ENCODE peak calls at places on chromosomes 11 and 22, in six cellular contexts. One of them, this sample, is unnamed.

GRCh38 chr11:35039076-35039475 is 99.9 kb upstream of the CD44 start:
- DNase-seq in MM.1S: no peak
- DNase-seq in colonic mucosa: no peak
- DNase-seq in foreskin fibroblast: no peak
- DNase-seq in dorsolateral prefrontal cortex: no peak
- DNase-seq in AG09319: no peak
- DNase-seq in this sample: no peak

GRCh38 chr11:113113801-113114451 is 152.7 kb downstream of the NCAM1 start:
- DNase-seq in MM.1S: no peak
- DNase-seq in colonic mucosa: no peak
- DNase-seq in foreskin fibroblast: no peak
- DNase-seq in dorsolateral prefrontal cortex: no peak
- DNase-seq in AG09319: no peak
- DNase-seq in this sample: no peak

GRCh38 chr11:35031869-35032268 is 107.1 kb upstream of the CD44 start:
- DNase-seq in MM.1S: no peak
- DNase-seq in colonic mucosa: no peak
- DNase-seq in foreskin fibroblast: peak; percentile 78
- DNase-seq in dorsolateral prefrontal cortex: no peak
- DNase-seq in AG09319: no peak
- DNase-seq in this sample: no peak

GRCh38 chr11:65424200-65425104 is 1.9 kb downstream of the NEAT1 start:
- DNase-seq in MM.1S: peak; percentile 57
- DNase-seq in colonic mucosa: peak; percentile 70
- DNase-seq in foreskin fibroblast: peak; percentile 63
- DNase-seq in dorsolateral prefrontal cortex: peak; percentile 18
- DNase-seq in AG09319: no peak
- DNase-seq in this sample: peak; percentile 80

GRCh38 chr11:3129591-3130268 is 35.4 kb downstream of the OSBPL5 start:
- DNase-seq in MM.1S: no peak
- DNase-seq in colonic mucosa: no peak
- DNase-seq in foreskin fibroblast: no peak
- DNase-seq in dorsolateral prefrontal cortex: no peak
- DNase-seq in AG09319: no peak
- DNase-seq in this sample: no peak

GRCh38 chr11:123351375-123351774 is 78.7 kb upstream of the GRAMD1B start:
- DNase-seq in MM.1S: no peak
- DNase-seq in colonic mucosa: peak; percentile 18
- DNase-seq in foreskin fibroblast: no peak
- DNase-seq in dorsolateral prefrontal cortex: peak; percentile 67
- DNase-seq in AG09319: no peak
- DNase-seq in this sample: no peak

GRCh38 chr11:122556605-122557004 is 98.9 kb upstream of the UBASH3B start:
- DNase-seq in MM.1S: peak; percentile 42
- DNase-seq in colonic mucosa: no peak
- DNase-seq in foreskin fibroblast: peak; percentile 32
- DNase-seq in dorsolateral prefrontal cortex: no peak
- DNase-seq in AG09319: no peak
- DNase-seq in this sample: peak; percentile 19

GRCh38 chr11:122405788-122406341 is 249.7 kb upstream of the UBASH3B start:
- DNase-seq in MM.1S: no peak
- DNase-seq in colonic mucosa: no peak
- DNase-seq in foreskin fibroblast: peak; percentile 48
- DNase-seq in dorsolateral prefrontal cortex: no peak
- DNase-seq in AG09319: no peak
- DNase-seq in this sample: no peak

GRCh38 chr11:37394236-37394870 is 796.3 kb upstream of the RAG2 start:
- DNase-seq in MM.1S: no peak
- DNase-seq in colonic mucosa: no peak
- DNase-seq in foreskin fibroblast: peak; percentile 0
- DNase-seq in dorsolateral prefrontal cortex: no peak
- DNase-seq in AG09319: no peak
- DNase-seq in this sample: no peak

GRCh38 chr11:67374571-67375276 is 1.3 kb upstream of the CLCF1 start:
- DNase-seq in MM.1S: no peak
- DNase-seq in colonic mucosa: no peak
- DNase-seq in foreskin fibroblast: peak; percentile 64
- DNase-seq in dorsolateral prefrontal cortex: no peak
- DNase-seq in AG09319: no peak
- DNase-seq in this sample: no peak

GRCh38 chr11:45654242-45654641 is 11.2 kb downstream of the CHST1 start:
- DNase-seq in MM.1S: no peak
- DNase-seq in colonic mucosa: peak; percentile 15
- DNase-seq in foreskin fibroblast: no peak
- DNase-seq in dorsolateral prefrontal cortex: no peak
- DNase-seq in AG09319: no peak
- DNase-seq in this sample: no peak

GRCh38 chr22:31952459-31952858 is 8.1 kb downstream of the YWHAH start:
- DNase-seq in MM.1S: no peak
- DNase-seq in colonic mucosa: no peak
- DNase-seq in foreskin fibroblast: peak; percentile 88
- DNase-seq in dorsolateral prefrontal cortex: no peak
- DNase-seq in AG09319: peak; percentile 39
- DNase-seq in this sample: no peak

GRCh38 chr11:108973402-108974119 is 308.7 kb downstream of the DDX10 start:
- DNase-seq in MM.1S: no peak
- DNase-seq in colonic mucosa: no peak
- DNase-seq in foreskin fibroblast: peak; percentile 94
- DNase-seq in dorsolateral prefrontal cortex: no peak
- DNase-seq in AG09319: no peak
- DNase-seq in this sample: no peak

GRCh38 chr11:11876458-11876857 is 34.7 kb downstream of the USP47 start:
- DNase-seq in MM.1S: no peak
- DNase-seq in colonic mucosa: no peak
- DNase-seq in foreskin fibroblast: peak; percentile 15
- DNase-seq in dorsolateral prefrontal cortex: no peak
- DNase-seq in AG09319: no peak
- DNase-seq in this sample: peak; percentile 33

GRCh38 chr11:101129203-101129943 is at the start of gene PGR:
- DNase-seq in MM.1S: no peak
- DNase-seq in colonic mucosa: peak; percentile 51
- DNase-seq in foreskin fibroblast: peak; percentile 3
- DNase-seq in dorsolateral prefrontal cortex: no peak
- DNase-seq in AG09319: no peak
- DNase-seq in this sample: no peak

GRCh38 chr11:12746593-12747097 is 72.4 kb downstream of the TEAD1 start:
- DNase-seq in MM.1S: no peak
- DNase-seq in colonic mucosa: no peak
- DNase-seq in foreskin fibroblast: peak; percentile 93
- DNase-seq in dorsolateral prefrontal cortex: no peak
- DNase-seq in AG09319: peak; percentile 43
- DNase-seq in this sample: no peak

GRCh38 chr11:65918211-65919150 is at the start of gene C11orf68:
- DNase-seq in MM.1S: peak; percentile 45
- DNase-seq in colonic mucosa: no peak
- DNase-seq in foreskin fibroblast: no peak
- DNase-seq in dorsolateral prefrontal cortex: no peak
- DNase-seq in AG09319: no peak
- DNase-seq in this sample: no peak

GRCh38 chr11:6612816-6613136 is 760 bp upstream of the TAF10 start:
- DNase-seq in MM.1S: no peak
- DNase-seq in colonic mucosa: peak; percentile 74
- DNase-seq in foreskin fibroblast: no peak
- DNase-seq in dorsolateral prefrontal cortex: no peak
- DNase-seq in AG09319: no peak
- DNase-seq in this sample: no peak

GRCh38 chr22:42397332-42398246 is 34.6 kb downstream of the NFAM1 start:
- DNase-seq in MM.1S: no peak
- DNase-seq in colonic mucosa: no peak
- DNase-seq in foreskin fibroblast: no peak
- DNase-seq in dorsolateral prefrontal cortex: no peak
- DNase-seq in AG09319: no peak
- DNase-seq in this sample: peak; percentile 15

GRCh38 chr11:68936358-68936636 is 32.6 kb downstream of the IGHMBP2 start:
- DNase-seq in MM.1S: no peak
- DNase-seq in colonic mucosa: no peak
- DNase-seq in foreskin fibroblast: no peak
- DNase-seq in dorsolateral prefrontal cortex: no peak
- DNase-seq in AG09319: no peak
- DNase-seq in this sample: no peak

GRCh38 chr22:19986410-19987341 is 29.9 kb downstream of the ARVCF start:
- DNase-seq in MM.1S: peak; percentile 62
- DNase-seq in colonic mucosa: peak; percentile 79
- DNase-seq in foreskin fibroblast: peak; percentile 93
- DNase-seq in dorsolateral prefrontal cortex: no peak
- DNase-seq in AG09319: no peak
- DNase-seq in this sample: peak; percentile 75

GRCh38 chr11:61870429-61871039 is 20.8 kb downstream of the FADS3 start:
- DNase-seq in MM.1S: no peak
- DNase-seq in colonic mucosa: no peak
- DNase-seq in foreskin fibroblast: peak; percentile 57
- DNase-seq in dorsolateral prefrontal cortex: no peak
- DNase-seq in AG09319: no peak
- DNase-seq in this sample: no peak

GRCh38 chr11:7830740-7831139 is 34.0 kb upstream of the OR5P2 start:
- DNase-seq in MM.1S: no peak
- DNase-seq in colonic mucosa: no peak
- DNase-seq in foreskin fibroblast: no peak
- DNase-seq in dorsolateral prefrontal cortex: no peak
- DNase-seq in AG09319: no peak
- DNase-seq in this sample: no peak

DNA sequence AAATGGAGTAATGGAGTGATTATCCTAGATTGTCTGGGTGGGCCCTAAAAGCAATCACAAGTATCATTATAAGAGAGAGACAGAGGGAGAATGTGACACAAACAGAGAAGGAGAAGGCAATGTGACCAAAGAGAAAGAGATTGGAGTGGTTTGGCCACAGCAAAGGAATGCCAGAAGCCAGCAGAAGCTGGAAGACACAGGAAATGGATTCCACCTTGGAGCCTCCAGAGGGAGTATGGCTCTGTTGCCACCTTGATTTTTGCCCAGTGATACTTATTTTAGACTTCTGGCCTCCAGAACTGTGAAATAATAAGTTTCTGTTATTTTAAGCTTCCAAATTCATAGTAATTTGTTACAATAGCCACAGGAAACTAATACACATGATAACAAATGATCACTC is 36.8 kb upstream of the OR5P2 start:
- DNase-seq in MM.1S: no peak
- DNase-seq in colonic mucosa: no peak
- DNase-seq in foreskin fibroblast: no peak
- DNase-seq in dorsolateral prefrontal cortex: no peak
- DNase-seq in AG09319: no peak
- DNase-seq in this sample: no peak
- TF ChIP-seq CTCF in MM.1S: no peak
- TF ChIP-seq CTCF in colonic mucosa: no peak
- TF ChIP-seq CTCF in foreskin fibroblast: no peak
- TF ChIP-seq CTCF in dorsolateral prefrontal cortex: no peak
- TF ChIP-seq CTCF in AG09319: no peak
- TF ChIP-seq CTCF in this sample: no peak

GRCh38 chr11:119155733-119156492 is 7.1 kb downstream of the ABCG4 start:
- DNase-seq in MM.1S: peak; percentile 18
- DNase-seq in colonic mucosa: peak; percentile 41
- DNase-seq in foreskin fibroblast: no peak
- DNase-seq in dorsolateral prefrontal cortex: no peak
- DNase-seq in AG09319: no peak
- DNase-seq in this sample: peak; percentile 34
- TF ChIP-seq CTCF in MM.1S: peak; percentile 33
- TF ChIP-seq CTCF in colonic mucosa: no peak
- TF ChIP-seq CTCF in foreskin fibroblast: peak; percentile 11
- TF ChIP-seq CTCF in dorsolateral prefrontal cortex: no peak
- TF ChIP-seq CTCF in AG09319: peak; percentile 13
- TF ChIP-seq CTCF in this sample: no peak

GRCh38 chr22:48396785-48397530 is 1430.7 kb downstream of the BRD1 start:
- DNase-seq in MM.1S: no peak
- DNase-seq in colonic mucosa: no peak
- DNase-seq in foreskin fibroblast: no peak
- DNase-seq in dorsolateral prefrontal cortex: no peak
- DNase-seq in AG09319: no peak
- DNase-seq in this sample: no peak

GRCh38 chr22:48394787-48395620 is 1432.7 kb downstream of the BRD1 start:
- DNase-seq in MM.1S: no peak
- DNase-seq in colonic mucosa: no peak
- DNase-seq in foreskin fibroblast: no peak
- DNase-seq in dorsolateral prefrontal cortex: no peak
- DNase-seq in AG09319: no peak
- DNase-seq in this sample: no peak

GRCh38 chr22:48398181-48398905 is 1429.3 kb downstream of the BRD1 start:
- DNase-seq in MM.1S: no peak
- DNase-seq in colonic mucosa: no peak
- DNase-seq in foreskin fibroblast: no peak
- DNase-seq in dorsolateral prefrontal cortex: no peak
- DNase-seq in AG09319: no peak
- DNase-seq in this sample: no peak

GRCh38 chr22:48397531-48398180 is 1430.0 kb downstream of the BRD1 start:
- DNase-seq in MM.1S: no peak
- DNase-seq in colonic mucosa: no peak
- DNase-seq in foreskin fibroblast: no peak
- DNase-seq in dorsolateral prefrontal cortex: no peak
- DNase-seq in AG09319: no peak
- DNase-seq in this sample: no peak

GRCh38 chr22:48396091-48396784 is 1431.4 kb downstream of the BRD1 start:
- DNase-seq in MM.1S: no peak
- DNase-seq in colonic mucosa: no peak
- DNase-seq in foreskin fibroblast: no peak
- DNase-seq in dorsolateral prefrontal cortex: no peak
- DNase-seq in AG09319: no peak
- DNase-seq in this sample: no peak
- TF ChIP-seq CTCF in MM.1S: no peak
- TF ChIP-seq CTCF in colonic mucosa: no peak
- TF ChIP-seq CTCF in foreskin fibroblast: no peak
- TF ChIP-seq CTCF in dorsolateral prefrontal cortex: no peak
- TF ChIP-seq CTCF in AG09319: no peak
- TF ChIP-seq CTCF in this sample: no peak

GRCh38 chr11:14251754-14252153 is 107.2 kb downstream of the RRAS2 start:
- DNase-seq in MM.1S: no peak
- DNase-seq in colonic mucosa: no peak
- DNase-seq in foreskin fibroblast: no peak
- DNase-seq in dorsolateral prefrontal cortex: no peak
- DNase-seq in AG09319: no peak
- DNase-seq in this sample: no peak

GRCh38 chr11:14254533-14255530 is 104.2 kb downstream of the RRAS2 start:
- DNase-seq in MM.1S: no peak
- DNase-seq in colonic mucosa: no peak
- DNase-seq in foreskin fibroblast: peak; percentile 56
- DNase-seq in dorsolateral prefrontal cortex: no peak
- DNase-seq in AG09319: no peak
- DNase-seq in this sample: no peak

GRCh38 chr11:14253878-14254277 is 105.1 kb downstream of the RRAS2 start:
- DNase-seq in MM.1S: no peak
- DNase-seq in colonic mucosa: no peak
- DNase-seq in foreskin fibroblast: peak; percentile 26
- DNase-seq in dorsolateral prefrontal cortex: no peak
- DNase-seq in AG09319: no peak
- DNase-seq in this sample: no peak

GRCh38 chr11:14249121-14249963 is 109.6 kb downstream of the RRAS2 start:
- DNase-seq in MM.1S: peak; percentile 57
- DNase-seq in colonic mucosa: peak; percentile 68
- DNase-seq in foreskin fibroblast: peak; percentile 75
- DNase-seq in dorsolateral prefrontal cortex: peak; percentile 39
- DNase-seq in AG09319: peak; percentile 36
- DNase-seq in this sample: peak; percentile 75

DNA sequence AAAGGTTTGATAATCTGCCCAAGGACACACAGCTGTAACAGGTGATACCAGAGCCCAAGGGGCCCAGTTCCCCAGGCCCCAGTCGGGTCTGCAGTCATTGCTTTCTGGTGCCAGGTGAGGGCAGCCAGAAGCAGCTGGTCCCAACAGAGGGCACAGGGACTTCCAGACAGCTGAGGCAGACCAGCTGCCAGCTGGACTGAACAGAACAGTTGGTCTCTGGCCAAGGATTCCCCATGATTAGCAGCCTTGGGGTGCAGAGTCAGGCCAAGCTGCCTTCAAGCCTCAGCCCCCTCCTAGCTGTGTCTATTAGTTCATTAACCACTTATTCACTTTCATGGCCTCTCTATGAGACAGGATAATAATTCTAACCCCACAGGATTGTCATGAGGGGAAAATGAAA is 105.5 kb downstream of the RRAS2 start:
- DNase-seq in MM.1S: no peak
- DNase-seq in colonic mucosa: no peak
- DNase-seq in foreskin fibroblast: no peak
- DNase-seq in dorsolateral prefrontal cortex: no peak
- DNase-seq in AG09319: no peak
- DNase-seq in this sample: no peak
- TF ChIP-seq CTCF in MM.1S: no peak
- TF ChIP-seq CTCF in colonic mucosa: no peak
- TF ChIP-seq CTCF in foreskin fibroblast: no peak
- TF ChIP-seq CTCF in dorsolateral prefrontal cortex: no peak
- TF ChIP-seq CTCF in AG09319: no peak
- TF ChIP-seq CTCF in this sample: no peak